ENCODE peak calls at places on chromosome 13, in eight cellular contexts. T is AG10803, J is cardiac muscle cell, D is transverse colon, K is IMR-90, X is cardiac fibroblast, V is mammary epithelial cell, G is thoracic aorta. R is an unnamed sample.

GRCh38 chr13:20258208-20258962 is 26.3 kb upstream of the GJB6 start:
- DNase-seq in J (no peak), K (no peak), T (no peak), D (no peak), X (no peak), G (no peak), V (peak; percentile 37), R (no peak)

GRCh38 chr13:100302391-100302790 is 213.5 kb downstream of the PCCA start:
- DNase-seq in G (no peak), T (no peak), J (no peak), X (no peak), K (no peak), D (no peak), V (no peak), R (no peak)

GRCh38 chr13:39369161-39369890 is 233.7 kb downstream of the LHFPL6 start:
- DNase-seq in V (no peak), T (no peak), J (no peak), X (no peak), D (no peak), G (no peak), K (no peak), R (no peak)

GRCh38 chr13:70541451-70541850 is 433.2 kb upstream of the KLHL1 start:
- DNase-seq in D (no peak), X (no peak), K (no peak), J (no peak), G (no peak), T (no peak), V (peak; percentile 0), R (no peak)

GRCh38 chr13:39422845-39423565 is 180.0 kb downstream of the LHFPL6 start:
- DNase-seq in D (no peak), K (no peak), J (peak; percentile 67), G (no peak), T (peak; percentile 26), X (peak; percentile 53), V (no peak), R (peak; percentile 61)

GRCh38 chr13:73961181-73961580 is 173.0 kb downstream of the KLF12 start:
- DNase-seq in K (no peak), J (no peak), T (no peak), V (no peak), G (no peak), X (no peak), D (no peak), R (no peak)

GRCh38 chr13:91017031-91017668 is 330.3 kb upstream of the MIR17HG start:
- DNase-seq in X (peak; percentile 46), G (no peak), V (peak; percentile 42), K (peak; percentile 9), D (no peak), T (peak; percentile 12), J (peak; percentile 58), R (peak; percentile 3)

GRCh38 chr13:94947392-94947791 is 235.0 kb upstream of the SOX21 start:
- DNase-seq in J (no peak), V (no peak), T (no peak), D (no peak), X (no peak), G (no peak), K (no peak), R (no peak)

GRCh38 chr13:77143325-77143907 is 116.5 kb upstream of the FBXL3 start:
- DNase-seq in D (no peak), J (peak; percentile 51), X (peak; percentile 72), V (peak; percentile 73), G (no peak), T (peak; percentile 8), K (peak; percentile 52), R (peak; percentile 10)

GRCh38 chr13:100808848-100809247 is 134.3 kb upstream of the TMTC4 start:
- DNase-seq in T (no peak), J (no peak), D (no peak), X (no peak), K (no peak), G (no peak), V (no peak), R (no peak)

GRCh38 chr13:79710376-79710775 is 229.4 kb downstream of the NDFIP2 start:
- DNase-seq in J (peak; percentile 71), G (no peak), T (peak; percentile 86), D (no peak), X (peak; percentile 65), K (no peak), V (peak; percentile 69), R (peak; percentile 63)

GRCh38 chr13:96900992-96901391 is 93.3 kb downstream of the OXGR1 start:
- DNase-seq in J (no peak), T (no peak), V (no peak), G (no peak), D (no peak), X (no peak), K (no peak), R (no peak)

GRCh38 chr13:25489238-25489637 is 117.5 kb downstream of the ATP8A2 start:
- DNase-seq in K (no peak), D (no peak), V (no peak), J (no peak), X (no peak), T (no peak), G (no peak), R (no peak)

GRCh38 chr13:86826232-86826631 is 844.9 kb upstream of the SLITRK5 start:
- DNase-seq in V (no peak), K (no peak), J (no peak), T (no peak), X (no peak), G (no peak), D (no peak), R (no peak)

GRCh38 chr13:28463481-28463880 is 31.4 kb downstream of the FLT1 start:
- DNase-seq in V (no peak), X (no peak), K (peak; percentile 27), G (no peak), D (no peak), J (no peak), T (no peak), R (peak; percentile 52)

GRCh38 chr13:97753269-97753668 is 200.2 kb upstream of the IPO5 start:
- DNase-seq in K (no peak), V (no peak), T (no peak), D (no peak), J (no peak), G (no peak), X (no peak), R (no peak)

DNA sequence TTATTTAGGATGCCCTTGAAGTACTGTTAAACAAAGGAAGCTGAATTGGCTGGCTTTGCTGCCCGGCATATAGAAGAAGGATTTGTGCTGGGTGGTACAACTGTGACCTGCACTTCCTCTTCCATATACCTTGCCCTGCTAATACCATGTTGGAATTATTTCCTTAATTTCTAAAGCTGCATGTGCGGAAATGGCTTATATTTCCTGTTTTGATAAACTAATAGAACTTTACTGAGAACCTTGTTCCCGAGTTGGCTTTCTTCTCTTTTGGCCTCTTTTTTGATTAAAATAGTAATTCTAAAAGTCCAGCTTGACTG is 41.2 kb downstream of the COL4A2 start:
- DNase-seq in X (no peak), J (no peak), T (no peak), D (no peak), V (no peak), G (no peak), K (no peak), R (no peak)
- H3K4me3 ChIP-seq in X (no peak overlapping the region), J (no peak overlapping the region), T (no peak overlapping the region), D (no peak overlapping the region), V (no peak overlapping the region), G (peak overlapping the region; percentile 47), K (no peak overlapping the region), R (no peak overlapping the region)

GRCh38 chr13:21668665-21669599 is 1.9 kb upstream of the FGF9 start:
- DNase-seq in T (peak; percentile 20), G (no peak), J (peak; percentile 38), V (no peak), K (peak; percentile 69), D (peak; percentile 47), X (peak; percentile 27), R (peak; percentile 21)

GRCh38 chr13:21670883-21671792 is at the start of gene FGF9:
- DNase-seq in T (peak; percentile 66), X (peak; percentile 74), G (no peak), D (peak; percentile 87), K (peak; percentile 79), J (peak; percentile 82), V (peak; percentile 84), R (peak; percentile 65)

GRCh38 chr13:21672811-21673591 is 2.1 kb downstream of the FGF9 start:
- DNase-seq in K (no peak), D (no peak), G (no peak), J (no peak), X (no peak), T (no peak), V (no peak), R (no peak)

GRCh38 chr13:21671793-21672680 is 1.2 kb downstream of the FGF9 start:
- DNase-seq in X (no peak), T (no peak), K (no peak), G (no peak), D (no peak), V (no peak), J (no peak), R (no peak)

DNA sequence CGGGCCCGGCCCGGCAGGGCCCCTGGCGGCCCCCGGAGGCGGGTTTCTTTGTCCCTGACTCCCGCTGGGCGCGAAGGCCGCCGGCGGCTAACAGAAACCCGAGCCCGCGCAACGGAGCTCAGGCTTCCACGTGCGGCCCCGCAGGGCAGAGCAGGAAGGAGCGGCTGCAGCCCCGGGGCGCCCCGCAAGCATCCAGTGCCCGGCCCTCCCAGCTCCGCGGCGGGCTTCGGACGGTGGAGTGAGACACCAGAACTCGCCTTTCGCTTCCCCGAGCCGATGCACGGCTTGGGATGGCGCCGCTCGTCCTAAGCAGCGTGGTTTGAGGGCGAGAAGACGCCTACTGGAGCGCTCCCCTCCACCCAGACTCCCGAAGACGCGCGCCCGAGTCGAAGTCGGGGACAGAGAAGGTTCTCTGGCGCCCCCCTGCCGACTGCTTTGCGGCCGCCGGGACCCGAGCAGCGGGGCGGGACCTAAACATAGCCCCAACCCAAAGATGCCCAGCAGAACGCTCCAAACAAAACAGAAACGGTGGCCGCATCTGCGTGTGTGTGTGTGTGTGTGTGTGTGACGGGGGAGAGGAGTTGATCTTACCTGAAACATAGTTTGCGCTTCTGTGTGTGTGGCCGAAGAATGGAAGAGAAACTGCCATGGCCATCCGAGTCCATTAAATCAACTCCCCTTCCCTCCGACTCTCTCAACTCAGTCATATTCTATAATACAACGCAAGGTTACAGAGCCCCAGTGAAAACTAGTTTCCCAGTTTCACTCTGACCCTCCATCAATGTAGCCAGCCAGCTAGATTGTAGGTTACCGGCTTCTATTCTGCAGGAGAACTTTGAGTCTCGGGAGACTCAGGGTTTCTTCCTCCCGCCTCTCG is 629 bp upstream of the FGF9 start:
- DNase-seq in G (no peak), V (peak; percentile 68), J (peak; percentile 46), T (peak; percentile 38), X (peak; percentile 58), K (peak; percentile 48), D (peak; percentile 66), R (peak; percentile 42)
- TF ChIP-seq CTCF in G (no peak), V (no peak), J (peak; percentile 21), T (no peak), X (peak; percentile 6), K (peak; percentile 24), D (no peak), R (peak; percentile 8)

DNA sequence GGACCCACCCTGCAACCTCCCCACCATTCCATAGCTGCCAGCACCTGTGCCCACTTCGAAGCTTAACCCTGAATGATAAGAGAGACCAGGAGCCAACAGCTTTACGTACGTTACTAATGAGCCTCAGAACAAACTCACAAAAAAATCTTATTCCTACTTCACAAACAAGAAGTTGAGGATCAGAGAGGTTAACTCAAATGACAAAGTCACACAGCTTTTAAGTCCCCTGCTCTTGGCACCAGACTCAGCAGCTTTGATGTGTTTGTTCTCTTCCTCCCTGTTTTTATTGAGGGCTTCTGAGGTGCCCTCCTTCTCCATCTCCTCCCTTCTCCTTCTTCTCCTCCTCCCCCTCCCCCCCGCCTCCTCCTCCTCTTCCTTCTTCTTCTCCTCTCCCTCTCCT is 115.4 kb downstream of the ZDHHC20 start:
- DNase-seq in V (no peak), X (no peak), K (no peak), T (no peak), D (no peak), G (no peak), J (no peak), R (no peak)
- H3K4me3 ChIP-seq in V (no peak overlapping the region), X (no peak overlapping the region), K (no peak overlapping the region), T (no peak overlapping the region), D (no peak overlapping the region), G (no peak overlapping the region), J (no peak overlapping the region), R (no peak overlapping the region)

GRCh38 chr13:38045278-38046048 is 175.9 kb upstream of the TRPC4 start:
- DNase-seq in G (no peak), T (peak; percentile 22), X (peak; percentile 69), V (peak; percentile 27), D (no peak), K (peak; percentile 33), J (peak; percentile 70), R (peak; percentile 29)
- TF ChIP-seq CTCF in G (no peak), T (peak; percentile 54), X (peak; percentile 69), V (peak; percentile 56), D (peak; percentile 21), K (peak; percentile 61), J (peak; percentile 70), R (peak; percentile 43)